ENCODE peak calls at places on chromosome X, in six cellular contexts. W, J, A, Q, U and M are unnamed samples. For H3K36me3, the result is how much of the 10 kb centered on the place peaks cover.

GRCh38 chrX:2539586-2539985 is 38.8 kb upstream of the DHRSX start:
- DNase-seq in W (no peak), J (no peak), A (no peak), Q (no peak), U (no peak), M (no peak)

GRCh38 chrX:13048265-13048664 is 3.8 kb upstream of the FAM9C start:
- DNase-seq in W (peak), J (peak), A (no peak), Q (no peak), U (no peak), M (no peak)

GRCh38 chrX:151176351-151176750 is at the start of gene GPR50:
- DNase-seq in W (no peak), J (no peak), A (no peak), Q (peak), U (no peak), M (no peak)

GRCh38 chrX:1511829-1512228 is 25.2 kb downstream of the P2RY8 start:
- DNase-seq in W (no peak), J (no peak), A (no peak), Q (no peak), U (no peak), M (no peak)

GRCh38 chrX:103847174-103847870 is 15.3 kb upstream of the RAB9B start:
- DNase-seq in W (no peak), J (peak), A (no peak), Q (no peak), U (no peak), M (no peak)

GRCh38 chrX:44483965-44484606 is 58.6 kb downstream of the FUNDC1 start:
- DNase-seq in W (no peak), J (no peak), A (no peak), Q (no peak), U (no peak), M (no peak)

GRCh38 chrX:136954930-136955329 is 74.4 kb upstream of the RBMX start:
- DNase-seq in W (peak), J (peak), A (no peak), Q (peak), U (no peak), M (no peak)

GRCh38 chrX:41409006-41409405 is 38.1 kb upstream of the NYX start:
- DNase-seq in W (no peak), J (no peak), A (no peak), Q (no peak), U (no peak), M (no peak)

GRCh38 chrX:97238632-97239031 is 354.9 kb downstream of the RPA4 start:
- DNase-seq in W (peak), J (peak), A (no peak), Q (no peak), U (no peak), M (no peak)

GRCh38 chrX:54066841-54067240 is 22.6 kb upstream of the PHF8 start:
- DNase-seq in W (peak), J (peak), A (no peak), Q (no peak), U (no peak), M (no peak)

GRCh38 chrX:41384041-41384705 is 50.2 kb downstream of the DDX3X start:
- DNase-seq in W (peak), J (peak), A (peak), Q (no peak), U (no peak), M (no peak)

GRCh38 chrX:44953734-44954502 is 80.9 kb downstream of the KDM6A start:
- DNase-seq in W (no peak), J (no peak), A (no peak), Q (peak), U (no peak), M (no peak)

GRCh38 chrX:127782904-127783303 is 269.3 kb downstream of the ACTRT1 start:
- DNase-seq in W (no peak), J (no peak), A (no peak), Q (peak), U (no peak), M (no peak)

GRCh38 chrX:16023790-16024734 is 99.3 kb upstream of the GRPR start:
- DNase-seq in W (no peak), J (peak), A (no peak), Q (no peak), U (no peak), M (no peak)

GRCh38 chrX:1221296-1221845 is 8.9 kb upstream of the CRLF2 start:
- DNase-seq in W (no peak), J (no peak), A (no peak), Q (no peak), U (no peak), M (no peak)

GRCh38 chrX:125203737-125204578 is 115.7 kb upstream of the TEX13C start:
- DNase-seq in W (no peak), J (no peak), A (no peak), Q (peak), U (no peak), M (no peak)

GRCh38 chrX:131729295-131729694 is 185.4 kb downstream of the OR13H1 start:
- DNase-seq in W (no peak), J (peak), A (peak), Q (no peak), U (no peak), M (peak)

GRCh38 chrX:38612281-38612680 is 50.9 kb downstream of the TSPAN7 start:
- DNase-seq in W (no peak), J (no peak), A (no peak), Q (no peak), U (no peak), M (no peak)

GRCh38 chrX:74520291-74520690 is 94.1 kb downstream of the RLIM start:
- DNase-seq in W (no peak), J (no peak), A (no peak), Q (no peak), U (no peak), M (no peak)

GRCh38 chrX:141760761-141761160 is 62.2 kb upstream of the SPANXD start:
- DNase-seq in W (no peak), J (peak), A (no peak), Q (no peak), U (no peak), M (no peak)

GRCh38 chrX:132001127-132001526 is 22.0 kb upstream of the STK26 start:
- DNase-seq in W (no peak), J (no peak), A (no peak), Q (no peak), U (no peak), M (no peak)

GRCh38 chrX:103918584-103919335 is 43.7 kb upstream of the TMSB15B start:
- DNase-seq in W (peak), J (peak), A (peak), Q (peak), U (peak), M (peak)

DNA sequence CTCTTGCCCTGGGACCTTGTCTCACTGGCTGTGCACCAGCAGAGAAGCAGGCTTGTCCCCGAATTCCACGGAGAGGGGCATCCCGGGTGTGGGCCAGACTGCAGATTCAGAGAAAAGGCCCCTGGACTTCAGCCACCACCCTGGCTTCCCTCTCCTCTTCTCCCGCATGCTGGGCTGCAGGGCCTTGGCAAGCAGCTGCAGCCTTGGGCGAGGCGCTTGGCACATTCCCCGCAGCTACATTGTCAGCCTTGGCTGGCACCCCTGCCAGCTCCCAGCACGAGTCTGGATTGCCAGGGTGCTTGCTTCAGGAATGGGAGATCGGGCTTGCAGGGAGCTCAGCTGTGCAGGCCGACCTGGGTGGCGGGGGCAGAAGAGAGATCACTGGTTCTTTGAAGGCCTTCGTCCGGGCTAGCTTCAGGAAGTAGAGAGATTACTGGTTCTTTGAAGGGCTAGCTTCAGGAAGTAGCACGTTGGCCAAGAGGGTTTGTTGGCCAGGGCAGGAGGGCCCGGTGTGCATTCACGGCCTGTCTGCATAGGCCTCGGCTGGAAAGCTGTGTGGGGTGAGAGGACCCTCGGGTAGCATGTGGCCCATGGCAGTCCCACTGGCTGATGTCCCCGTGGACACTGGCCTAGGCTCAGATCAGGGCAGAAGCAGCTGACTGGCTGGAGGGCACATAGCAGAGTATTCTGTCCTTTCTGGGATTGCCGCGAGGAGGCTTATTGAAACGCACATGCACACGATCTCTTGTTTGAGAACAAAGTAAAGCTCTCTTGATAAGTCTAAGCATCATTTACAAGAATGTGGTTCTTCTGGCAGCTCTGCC is 2.7 kb downstream of the ABCD1 start:
- DNase-seq in W (peak), J (no peak), A (peak), Q (no peak), U (no peak), M (no peak)
- H3K4me3 ChIP-seq in W (no peak), J (peak), A (peak), Q (no peak), U (peak), M (peak)

DNA sequence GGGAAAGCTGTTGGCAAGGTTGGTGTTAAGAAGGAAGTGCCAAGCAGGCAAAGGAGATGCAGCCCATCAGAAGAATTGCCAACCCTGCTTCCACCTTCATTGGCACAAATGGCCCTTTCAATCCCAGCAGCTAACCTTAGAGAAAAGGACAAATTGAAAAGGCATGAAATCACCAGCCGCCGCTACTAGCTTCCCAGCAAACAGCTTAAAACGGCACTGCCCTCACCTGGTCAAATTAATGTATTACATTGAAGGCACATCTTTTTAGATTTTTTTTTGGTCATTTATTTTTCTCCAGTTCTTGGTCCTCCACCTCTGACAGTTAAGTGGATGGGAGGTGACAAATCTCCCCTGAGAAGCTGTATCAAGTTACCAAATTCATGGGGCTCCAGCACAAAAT is 51.0 kb upstream of the NHSL2 start:
- DNase-seq in W (peak), J (peak), A (no peak), Q (peak), U (peak), M (peak)
- TF ChIP-seq CTCF in W (peak), J (peak), A (peak), Q (peak), U (peak), M (peak)

DNA sequence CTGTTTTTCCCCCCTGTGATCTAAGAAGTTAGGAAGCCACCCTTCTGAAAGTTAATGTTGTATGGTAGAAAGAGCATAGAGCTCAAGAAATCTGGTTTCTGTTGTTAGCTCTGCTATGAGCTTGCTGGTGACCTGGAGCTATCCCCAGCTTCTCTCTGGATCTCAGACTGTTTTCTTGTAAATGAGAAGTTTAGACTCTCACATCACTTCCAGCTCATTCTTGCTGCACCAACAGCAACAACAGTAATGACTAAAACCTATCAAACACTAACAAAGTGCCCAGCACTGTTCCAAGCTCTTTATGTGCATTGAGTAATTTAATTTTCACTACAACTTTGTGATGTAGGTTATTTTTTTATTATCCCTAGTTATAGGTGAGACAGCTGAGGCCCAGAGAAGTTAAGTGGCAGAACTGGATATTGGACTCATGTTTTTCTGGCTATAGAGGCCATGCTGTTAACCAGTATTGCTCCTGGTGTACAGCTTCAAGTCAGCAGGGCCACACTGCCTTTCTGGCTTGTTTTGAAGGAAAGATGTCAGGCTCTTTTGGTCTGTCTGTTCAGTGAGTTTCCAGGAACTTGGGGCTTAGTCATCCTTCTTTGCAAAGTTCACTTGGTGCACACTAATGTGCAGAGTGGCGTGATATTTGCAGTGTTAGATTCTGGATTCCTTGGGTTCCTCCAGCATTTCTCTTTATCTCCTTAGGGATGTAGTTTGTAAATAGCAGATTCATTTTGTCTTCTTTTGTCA is 27.8 kb upstream of the TMEM164 start:
- DNase-seq in W (no peak), J (no peak), A (no peak), Q (no peak), U (no peak), M (no peak)
- H3K36me3 ChIP-seq in W (under half), J (under half), A (under half), Q (under half), U (under half), M (under half)

DNA sequence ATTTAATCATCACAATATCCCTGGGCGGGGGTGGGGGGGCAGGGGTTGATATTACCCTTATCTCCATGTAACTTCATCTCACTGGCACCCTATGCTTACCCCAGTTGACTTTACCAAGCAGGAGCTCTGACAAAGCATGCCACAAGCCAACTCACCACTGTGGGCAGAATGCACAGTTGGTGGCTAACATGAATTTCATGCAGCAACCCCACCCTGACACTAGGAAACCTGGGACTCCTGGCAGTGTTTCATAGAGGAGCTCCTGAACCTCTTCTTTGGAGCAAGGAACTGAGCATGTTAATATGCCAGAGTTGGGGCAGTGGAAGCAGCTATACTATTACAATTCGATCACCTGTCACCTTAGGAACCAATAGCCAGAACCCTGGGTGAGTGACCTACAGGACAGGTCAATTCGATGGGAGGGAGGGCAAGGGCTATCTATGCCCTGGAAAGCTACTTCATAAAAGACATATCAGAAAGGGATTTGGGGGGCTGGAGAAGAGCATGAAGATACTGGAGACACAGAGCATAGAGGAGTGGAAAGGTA is 97.2 kb upstream of the ACSL4 start:
- DNase-seq in W (no peak), J (no peak), A (no peak), Q (no peak), U (no peak), M (no peak)
- H3K4me3 ChIP-seq in W (no peak), J (no peak), A (no peak), Q (no peak), U (no peak), M (no peak)

GRCh38 chrX:110156167-110156754 is 153.3 kb downstream of the TMEM164 start:
- DNase-seq in W (peak), J (no peak), A (no peak), Q (peak), U (no peak), M (no peak)
- TF ChIP-seq CTCF in W (peak), J (peak), A (peak), Q (peak), U (peak), M (no peak)

DNA sequence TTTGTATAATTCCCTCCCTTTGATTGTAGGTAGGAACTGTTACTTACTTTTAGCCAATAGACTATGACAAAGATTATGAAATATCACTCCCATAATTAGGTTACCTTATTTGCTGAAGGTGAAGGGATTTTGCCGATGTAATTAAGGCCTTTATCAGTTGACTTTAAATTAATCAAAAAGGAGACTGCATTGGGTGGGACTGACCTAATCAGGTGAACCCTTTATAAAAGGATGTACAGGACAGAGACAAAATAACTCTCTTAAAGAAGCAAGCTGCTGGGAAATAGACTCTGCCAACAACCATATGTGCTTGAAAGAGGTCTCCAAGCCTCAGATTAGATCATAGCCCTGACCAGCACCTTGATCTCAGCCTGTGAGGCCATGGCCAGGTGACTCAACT is 167.6 kb downstream of the SOX3 start:
- DNase-seq in W (no peak), J (no peak), A (no peak), Q (no peak), U (no peak), M (no peak)
- H3K36me3 ChIP-seq in W (under half), J (under half), A (under half), Q (under half), U (under half), M (under half)

DNA sequence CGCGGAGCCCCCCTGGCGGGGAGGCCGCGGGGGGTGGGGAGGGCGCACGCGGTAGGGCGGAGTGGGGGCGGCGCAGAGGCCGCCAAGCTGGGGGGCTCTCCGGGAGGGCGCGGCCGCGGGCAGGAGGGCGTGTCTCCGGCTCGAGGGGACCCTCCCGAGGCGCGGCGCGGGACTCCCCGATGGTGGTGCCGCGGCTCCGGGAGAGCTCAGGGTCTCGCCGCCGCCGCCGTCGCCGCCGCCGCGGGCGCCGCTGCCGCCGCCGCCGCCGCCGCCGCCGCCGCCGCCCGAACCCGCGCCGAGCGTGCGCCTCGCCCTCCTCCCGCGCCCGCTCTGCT is at the start of gene PTCHD1:
- DNase-seq in W (no peak), J (no peak), A (no peak), Q (no peak), U (no peak), M (no peak)
- H3K4me3 ChIP-seq in W (no peak), J (no peak), A (peak), Q (peak), U (no peak), M (peak)

GRCh38 chrX:152991123-152991522 is 2.8 kb downstream of the PNMA5 start:
- DNase-seq in W (no peak), J (no peak), A (no peak), Q (no peak), U (no peak), M (no peak)
- TF ChIP-seq CTCF in W (no peak), J (no peak), A (no peak), Q (no peak), U (no peak), M (no peak)